ENCODE peak calls at places on chromosomes 11 and 22, in nine cellular contexts. One of them, this sample, is unnamed.

GRCh38 chr11:14357843-14358728 is 897 bp downstream of the RRAS2 start:
- DNase-seq in SK-N-SH: peak; percentile 83
- DNase-seq in GM23338: peak; percentile 91
- DNase-seq in MM.1S: peak; percentile 36
- DNase-seq in PC-3: peak; percentile 71
- DNase-seq in OCI-LY7: no peak
- DNase-seq in neural progenitor cell: peak; percentile 93
- DNase-seq in GM23248: peak; percentile 85
- DNase-seq in HCT116: peak; percentile 37
- DNase-seq in this sample: peak; percentile 91

GRCh38 chr22:30036656-30037055 is 43.6 kb upstream of the HORMAD2 start:
- DNase-seq in neural progenitor cell: no peak
- DNase-seq in GM23338: no peak
- DNase-seq in GM23248: peak; percentile 59
- DNase-seq in SK-N-SH: no peak
- DNase-seq in PC-3: peak; percentile 52
- DNase-seq in OCI-LY7: no peak
- DNase-seq in HCT116: peak; percentile 16
- DNase-seq in MM.1S: no peak
- DNase-seq in this sample: peak; percentile 43

GRCh38 chr11:61273151-61274078 is 21.7 kb downstream of the VWCE start:
- DNase-seq in GM23338: no peak
- DNase-seq in neural progenitor cell: no peak
- DNase-seq in PC-3: no peak
- DNase-seq in HCT116: no peak
- DNase-seq in GM23248: no peak
- DNase-seq in SK-N-SH: no peak
- DNase-seq in OCI-LY7: no peak
- DNase-seq in MM.1S: no peak
- DNase-seq in this sample: no peak

GRCh38 chr11:72439455-72439854 is 5.1 kb upstream of the CLPB start:
- DNase-seq in SK-N-SH: no peak
- DNase-seq in HCT116: no peak
- DNase-seq in GM23338: no peak
- DNase-seq in GM23248: peak; percentile 91
- DNase-seq in neural progenitor cell: no peak
- DNase-seq in MM.1S: no peak
- DNase-seq in PC-3: peak; percentile 33
- DNase-seq in OCI-LY7: no peak
- DNase-seq in this sample: no peak

GRCh38 chr11:15038963-15039362 is 34.4 kb upstream of the CALCB start:
- DNase-seq in OCI-LY7: peak; percentile 3
- DNase-seq in MM.1S: no peak
- DNase-seq in PC-3: peak; percentile 20
- DNase-seq in HCT116: peak; percentile 31
- DNase-seq in GM23338: peak; percentile 30
- DNase-seq in neural progenitor cell: peak; percentile 23
- DNase-seq in SK-N-SH: peak; percentile 21
- DNase-seq in GM23248: peak; percentile 51
- DNase-seq in this sample: no peak

GRCh38 chr22:46008291-46008690 is 31.3 kb upstream of the WNT7B start:
- DNase-seq in GM23248: peak; percentile 51
- DNase-seq in OCI-LY7: no peak
- DNase-seq in SK-N-SH: peak; percentile 65
- DNase-seq in MM.1S: no peak
- DNase-seq in neural progenitor cell: no peak
- DNase-seq in HCT116: no peak
- DNase-seq in PC-3: no peak
- DNase-seq in GM23338: no peak
- DNase-seq in this sample: no peak

GRCh38 chr11:13277719-13278619 is at the start of gene BMAL1:
- DNase-seq in GM23248: peak; percentile 67
- DNase-seq in PC-3: no peak
- DNase-seq in neural progenitor cell: peak; percentile 50
- DNase-seq in HCT116: no peak
- DNase-seq in OCI-LY7: no peak
- DNase-seq in SK-N-SH: peak; percentile 78
- DNase-seq in GM23338: peak; percentile 59
- DNase-seq in MM.1S: peak; percentile 51
- DNase-seq in this sample: peak; percentile 54

GRCh38 chr11:2837096-2837601 is 48.4 kb downstream of the CDKN1C start:
- DNase-seq in GM23248: peak; percentile 80
- DNase-seq in SK-N-SH: peak; percentile 73
- DNase-seq in GM23338: peak; percentile 65
- DNase-seq in MM.1S: no peak
- DNase-seq in PC-3: peak; percentile 9
- DNase-seq in HCT116: peak; percentile 18
- DNase-seq in OCI-LY7: no peak
- DNase-seq in neural progenitor cell: peak; percentile 87
- DNase-seq in this sample: peak; percentile 96

GRCh38 chr11:17386331-17387084 is 2.0 kb downstream of the KCNJ11 start:
- DNase-seq in SK-N-SH: peak; percentile 74
- DNase-seq in HCT116: peak; percentile 18
- DNase-seq in neural progenitor cell: peak; percentile 69
- DNase-seq in PC-3: peak; percentile 62
- DNase-seq in OCI-LY7: peak; percentile 69
- DNase-seq in MM.1S: peak; percentile 78
- DNase-seq in GM23338: peak; percentile 73
- DNase-seq in GM23248: peak; percentile 69
- DNase-seq in this sample: peak; percentile 74

GRCh38 chr11:69640995-69641581 is at the start of gene CCND1:
- DNase-seq in OCI-LY7: peak; percentile 13
- DNase-seq in HCT116: peak; percentile 85
- DNase-seq in neural progenitor cell: peak; percentile 96
- DNase-seq in PC-3: peak; percentile 95
- DNase-seq in GM23248: peak; percentile 96
- DNase-seq in SK-N-SH: peak; percentile 89
- DNase-seq in MM.1S: peak; percentile 82
- DNase-seq in GM23338: peak; percentile 93
- DNase-seq in this sample: peak; percentile 92

GRCh38 chr11:22787565-22788162 is 41.9 kb downstream of the SVIP start:
- DNase-seq in OCI-LY7: peak; percentile 56
- DNase-seq in neural progenitor cell: peak; percentile 71
- DNase-seq in MM.1S: peak; percentile 69
- DNase-seq in SK-N-SH: peak; percentile 46
- DNase-seq in PC-3: peak; percentile 53
- DNase-seq in GM23338: peak; percentile 81
- DNase-seq in HCT116: peak; percentile 22
- DNase-seq in GM23248: peak; percentile 72
- DNase-seq in this sample: peak; percentile 69

GRCh38 chr22:35359380-35360065 is 21.4 kb upstream of the HMOX1 start:
- DNase-seq in OCI-LY7: no peak
- DNase-seq in MM.1S: no peak
- DNase-seq in SK-N-SH: no peak
- DNase-seq in GM23338: no peak
- DNase-seq in PC-3: no peak
- DNase-seq in GM23248: no peak
- DNase-seq in neural progenitor cell: no peak
- DNase-seq in HCT116: no peak
- DNase-seq in this sample: no peak

GRCh38 chr11:123404626-123405025 is 25.4 kb upstream of the GRAMD1B start:
- DNase-seq in GM23338: no peak
- DNase-seq in OCI-LY7: no peak
- DNase-seq in GM23248: no peak
- DNase-seq in HCT116: no peak
- DNase-seq in MM.1S: no peak
- DNase-seq in SK-N-SH: no peak
- DNase-seq in PC-3: no peak
- DNase-seq in neural progenitor cell: peak; percentile 22
- DNase-seq in this sample: no peak

GRCh38 chr22:19761500-19762314 is 1.1 kb downstream of the TBX1 start:
- DNase-seq in OCI-LY7: no peak
- DNase-seq in GM23248: peak; percentile 65
- DNase-seq in neural progenitor cell: peak; percentile 61
- DNase-seq in GM23338: peak; percentile 53
- DNase-seq in SK-N-SH: no peak
- DNase-seq in PC-3: peak; percentile 43
- DNase-seq in MM.1S: no peak
- DNase-seq in HCT116: no peak
- DNase-seq in this sample: no peak

GRCh38 chr22:19374410-19374809 is 57.1 kb downstream of the HIRA start:
- DNase-seq in OCI-LY7: no peak
- DNase-seq in HCT116: no peak
- DNase-seq in SK-N-SH: no peak
- DNase-seq in PC-3: no peak
- DNase-seq in MM.1S: no peak
- DNase-seq in GM23338: no peak
- DNase-seq in neural progenitor cell: no peak
- DNase-seq in GM23248: no peak
- DNase-seq in this sample: no peak

GRCh38 chr22:17106161-17106784 is 14.9 kb downstream of the TMEM121B start:
- DNase-seq in GM23338: peak; percentile 60
- DNase-seq in HCT116: no peak
- DNase-seq in OCI-LY7: no peak
- DNase-seq in neural progenitor cell: peak; percentile 26
- DNase-seq in PC-3: no peak
- DNase-seq in GM23248: no peak
- DNase-seq in MM.1S: no peak
- DNase-seq in SK-N-SH: no peak
- DNase-seq in this sample: no peak

GRCh38 chr11:112289588-112290461 is 29.2 kb upstream of the PLET1 start:
- DNase-seq in OCI-LY7: peak; percentile 64
- DNase-seq in SK-N-SH: peak; percentile 97
- DNase-seq in GM23338: peak; percentile 90
- DNase-seq in HCT116: no peak
- DNase-seq in PC-3: peak; percentile 77
- DNase-seq in neural progenitor cell: peak; percentile 88
- DNase-seq in GM23248: peak; percentile 90
- DNase-seq in MM.1S: peak; percentile 68
- DNase-seq in this sample: peak; percentile 89

DNA sequence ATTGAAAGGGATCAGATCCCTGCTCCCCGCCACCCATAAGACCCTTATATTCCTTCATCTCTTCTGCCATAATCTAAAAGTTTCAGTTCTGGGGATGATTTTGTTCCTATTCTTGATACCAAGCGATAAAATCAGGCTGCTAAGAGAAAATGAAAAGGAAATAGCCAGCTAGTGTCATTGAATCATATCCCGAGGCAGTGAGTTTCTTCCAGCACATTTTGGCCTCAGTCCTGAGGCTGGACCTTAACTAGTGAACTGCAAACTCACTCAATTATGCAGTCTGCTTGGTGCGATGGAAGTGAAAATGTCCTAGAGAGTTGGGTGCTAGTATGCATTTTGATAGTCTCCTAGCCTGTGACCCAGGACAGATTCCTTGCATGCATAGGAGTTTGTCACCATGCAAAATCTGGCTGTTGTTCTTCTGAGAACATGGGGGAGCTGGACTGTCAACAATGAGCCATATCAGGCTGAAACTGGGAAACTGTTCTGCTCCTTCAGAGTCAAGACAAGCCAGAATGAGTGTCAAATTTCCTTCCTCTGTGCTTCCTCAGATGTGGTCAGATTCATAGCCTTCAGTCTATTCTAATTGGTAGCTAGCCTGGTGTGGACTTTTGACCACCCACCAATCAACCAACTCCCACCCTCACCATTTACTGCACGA is 102.9 kb downstream of the CCDC81 start:
- DNase-seq in PC-3: peak; percentile 53
- DNase-seq in OCI-LY7: no peak
- DNase-seq in SK-N-SH: no peak
- DNase-seq in GM23248: peak; percentile 59
- DNase-seq in MM.1S: no peak
- DNase-seq in GM23338: no peak
- DNase-seq in HCT116: no peak
- DNase-seq in neural progenitor cell: no peak
- DNase-seq in this sample: no peak
- TF ChIP-seq EZH2phosphoT487 in PC-3: no peak
- TF ChIP-seq EZH2phosphoT487 in OCI-LY7: no peak
- TF ChIP-seq EZH2phosphoT487 in SK-N-SH: no peak
- TF ChIP-seq EZH2phosphoT487 in GM23248: no peak
- TF ChIP-seq EZH2phosphoT487 in MM.1S: no peak
- TF ChIP-seq EZH2phosphoT487 in GM23338: no peak
- TF ChIP-seq EZH2phosphoT487 in HCT116: no peak
- TF ChIP-seq EZH2phosphoT487 in neural progenitor cell: no peak
- TF ChIP-seq EZH2phosphoT487 in this sample: no peak

GRCh38 chr11:117099681-117100080 is 1.5 kb upstream of the SIK3 start:
- DNase-seq in HCT116: no peak
- DNase-seq in MM.1S: no peak
- DNase-seq in SK-N-SH: no peak
- DNase-seq in PC-3: no peak
- DNase-seq in neural progenitor cell: peak; percentile 38
- DNase-seq in OCI-LY7: no peak
- DNase-seq in GM23248: peak; percentile 9
- DNase-seq in GM23338: no peak
- DNase-seq in this sample: no peak
- H3K4me1 ChIP-seq in HCT116: peaks cover 23% of the 10 kb centered on the region
- H3K4me1 ChIP-seq in MM.1S: peaks cover 20% of the 10 kb centered on the region
- H3K4me1 ChIP-seq in SK-N-SH: peaks cover 23% of the 10 kb centered on the region
- H3K4me1 ChIP-seq in PC-3: peaks cover 38% of the 10 kb centered on the region
- H3K4me1 ChIP-seq in neural progenitor cell: peaks cover 32% of the 10 kb centered on the region
- H3K4me1 ChIP-seq in OCI-LY7: peaks cover 34% of the 10 kb centered on the region
- H3K4me1 ChIP-seq in GM23248: peaks cover 38% of the 10 kb centered on the region
- H3K4me1 ChIP-seq in GM23338: peaks cover 23% of the 10 kb centered on the region
- H3K4me1 ChIP-seq in this sample: peaks cover 30% of the 10 kb centered on the region

GRCh38 chr11:33936057-33936456 is 44.2 kb upstream of the LMO2 start:
- DNase-seq in neural progenitor cell: no peak
- DNase-seq in MM.1S: no peak
- DNase-seq in GM23338: no peak
- DNase-seq in GM23248: no peak
- DNase-seq in OCI-LY7: no peak
- DNase-seq in SK-N-SH: no peak
- DNase-seq in HCT116: no peak
- DNase-seq in PC-3: no peak
- DNase-seq in this sample: no peak

GRCh38 chr11:33935005-33935404 is 43.1 kb upstream of the LMO2 start:
- DNase-seq in MM.1S: no peak
- DNase-seq in OCI-LY7: no peak
- DNase-seq in GM23248: no peak
- DNase-seq in PC-3: no peak
- DNase-seq in neural progenitor cell: no peak
- DNase-seq in SK-N-SH: no peak
- DNase-seq in GM23338: no peak
- DNase-seq in HCT116: no peak
- DNase-seq in this sample: no peak

GRCh38 chr11:33935466-33935865 is 43.6 kb upstream of the LMO2 start:
- DNase-seq in SK-N-SH: no peak
- DNase-seq in neural progenitor cell: peak; percentile 13
- DNase-seq in PC-3: no peak
- DNase-seq in MM.1S: no peak
- DNase-seq in GM23338: no peak
- DNase-seq in OCI-LY7: no peak
- DNase-seq in GM23248: no peak
- DNase-seq in HCT116: no peak
- DNase-seq in this sample: no peak

GRCh38 chr11:33934450-33934849 is 42.6 kb upstream of the LMO2 start:
- DNase-seq in HCT116: no peak
- DNase-seq in GM23338: no peak
- DNase-seq in PC-3: no peak
- DNase-seq in OCI-LY7: no peak
- DNase-seq in neural progenitor cell: no peak
- DNase-seq in SK-N-SH: no peak
- DNase-seq in GM23248: no peak
- DNase-seq in MM.1S: no peak
- DNase-seq in this sample: no peak

GRCh38 chr11:33936745-33937612 is 45.1 kb upstream of the LMO2 start:
- DNase-seq in PC-3: no peak
- DNase-seq in GM23338: no peak
- DNase-seq in MM.1S: no peak
- DNase-seq in GM23248: peak; percentile 90
- DNase-seq in SK-N-SH: no peak
- DNase-seq in HCT116: no peak
- DNase-seq in neural progenitor cell: no peak
- DNase-seq in OCI-LY7: no peak
- DNase-seq in this sample: peak; percentile 80
- H2AFZ ChIP-seq in PC-3: no peak overlapping the region
- H2AFZ ChIP-seq in GM23338: peak overlapping the region; percentile 76
- H2AFZ ChIP-seq in MM.1S: no peak overlapping the region
- H2AFZ ChIP-seq in GM23248: no peak overlapping the region
- H2AFZ ChIP-seq in SK-N-SH: no peak overlapping the region
- H2AFZ ChIP-seq in HCT116: no peak overlapping the region
- H2AFZ ChIP-seq in neural progenitor cell: no peak overlapping the region
- H2AFZ ChIP-seq in OCI-LY7: no peak overlapping the region
- H2AFZ ChIP-seq in this sample: no peak overlapping the region

GRCh38 chr22:26143801-26144325 is 25.4 kb upstream of the SEZ6L start:
- DNase-seq in PC-3: no peak
- DNase-seq in SK-N-SH: no peak
- DNase-seq in HCT116: no peak
- DNase-seq in neural progenitor cell: no peak
- DNase-seq in GM23248: no peak
- DNase-seq in GM23338: no peak
- DNase-seq in OCI-LY7: no peak
- DNase-seq in MM.1S: no peak
- DNase-seq in this sample: no peak
- TF ChIP-seq EZH2phosphoT487 in PC-3: no peak
- TF ChIP-seq EZH2phosphoT487 in SK-N-SH: no peak
- TF ChIP-seq EZH2phosphoT487 in HCT116: no peak
- TF ChIP-seq EZH2phosphoT487 in neural progenitor cell: no peak
- TF ChIP-seq EZH2phosphoT487 in GM23248: no peak
- TF ChIP-seq EZH2phosphoT487 in GM23338: no peak
- TF ChIP-seq EZH2phosphoT487 in OCI-LY7: no peak
- TF ChIP-seq EZH2phosphoT487 in MM.1S: no peak
- TF ChIP-seq EZH2phosphoT487 in this sample: no peak

This sample was measured in hepatocyte.